ENCODE peak calls at places on chromosomes 1 and 21, in nine cellular contexts. One of them, this sample, is unnamed.

GRCh38 chr1:21559788-21560567 is 50.8 kb downstream of the ALPL start:
- DNase-seq in neural crest cell: no peak
- DNase-seq in cardiac fibroblast: no peak
- DNase-seq in A549: no peak
- DNase-seq in natural killer cell: no peak
- DNase-seq in CD4-positive, alpha-beta T cell: no peak
- DNase-seq in AG04450: no peak
- DNase-seq in Calu3: no peak
- DNase-seq in left ventricle myocardium inferior: no peak
- DNase-seq in this sample: no peak

GRCh38 chr1:89149229-89149628 is 23.3 kb upstream of the GBP2 start:
- DNase-seq in neural crest cell: no peak
- DNase-seq in cardiac fibroblast: peak
- DNase-seq in A549: peak
- DNase-seq in natural killer cell: no peak
- DNase-seq in CD4-positive, alpha-beta T cell: no peak
- DNase-seq in AG04450: peak
- DNase-seq in Calu3: peak
- DNase-seq in left ventricle myocardium inferior: peak
- DNase-seq in this sample: no peak

GRCh38 chr21:42030311-42030710 is 20.2 kb upstream of the ZBTB21 start:
- DNase-seq in neural crest cell: no peak
- DNase-seq in cardiac fibroblast: no peak
- DNase-seq in A549: no peak
- DNase-seq in natural killer cell: no peak
- DNase-seq in CD4-positive, alpha-beta T cell: no peak
- DNase-seq in AG04450: no peak
- DNase-seq in Calu3: no peak
- DNase-seq in left ventricle myocardium inferior: no peak
- DNase-seq in this sample: no peak

GRCh38 chr1:163565171-163565570 is 243.4 kb downstream of the NUF2 start:
- DNase-seq in neural crest cell: no peak
- DNase-seq in cardiac fibroblast: no peak
- DNase-seq in A549: no peak
- DNase-seq in natural killer cell: no peak
- DNase-seq in CD4-positive, alpha-beta T cell: no peak
- DNase-seq in AG04450: no peak
- DNase-seq in Calu3: no peak
- DNase-seq in left ventricle myocardium inferior: no peak
- DNase-seq in this sample: no peak

GRCh38 chr1:110846861-110847260 is 26.1 kb upstream of the CD53 start:
- DNase-seq in neural crest cell: no peak
- DNase-seq in cardiac fibroblast: no peak
- DNase-seq in A549: no peak
- DNase-seq in natural killer cell: no peak
- DNase-seq in CD4-positive, alpha-beta T cell: no peak
- DNase-seq in AG04450: no peak
- DNase-seq in Calu3: no peak
- DNase-seq in left ventricle myocardium inferior: no peak
- DNase-seq in this sample: no peak

GRCh38 chr1:212608956-212609700 is 567 bp downstream of the ATF3 start:
- DNase-seq in neural crest cell: peak
- DNase-seq in cardiac fibroblast: peak
- DNase-seq in A549: no peak
- DNase-seq in natural killer cell: peak
- DNase-seq in CD4-positive, alpha-beta T cell: peak
- DNase-seq in AG04450: no peak
- DNase-seq in Calu3: peak
- DNase-seq in left ventricle myocardium inferior: peak
- DNase-seq in this sample: peak

GRCh38 chr1:980602-981395 is 1.1 kb downstream of the PERM1 start:
- DNase-seq in neural crest cell: no peak
- DNase-seq in cardiac fibroblast: no peak
- DNase-seq in A549: no peak
- DNase-seq in natural killer cell: no peak
- DNase-seq in CD4-positive, alpha-beta T cell: no peak
- DNase-seq in AG04450: no peak
- DNase-seq in Calu3: no peak
- DNase-seq in left ventricle myocardium inferior: peak
- DNase-seq in this sample: no peak

GRCh38 chr1:230169454-230170152 is 102.6 kb downstream of the GALNT2 start:
- DNase-seq in neural crest cell: no peak
- DNase-seq in cardiac fibroblast: no peak
- DNase-seq in A549: no peak
- DNase-seq in natural killer cell: no peak
- DNase-seq in CD4-positive, alpha-beta T cell: no peak
- DNase-seq in AG04450: no peak
- DNase-seq in Calu3: peak
- DNase-seq in left ventricle myocardium inferior: no peak
- DNase-seq in this sample: no peak

GRCh38 chr1:207423560-207424292 is 30.4 kb upstream of the CR2 start:
- DNase-seq in neural crest cell: no peak
- DNase-seq in cardiac fibroblast: no peak
- DNase-seq in A549: no peak
- DNase-seq in natural killer cell: no peak
- DNase-seq in CD4-positive, alpha-beta T cell: no peak
- DNase-seq in AG04450: no peak
- DNase-seq in Calu3: peak
- DNase-seq in left ventricle myocardium inferior: no peak
- DNase-seq in this sample: no peak

GRCh38 chr1:226549094-226549936 is 751 bp downstream of the STUM start:
- DNase-seq in neural crest cell: no peak
- DNase-seq in cardiac fibroblast: no peak
- DNase-seq in A549: no peak
- DNase-seq in natural killer cell: no peak
- DNase-seq in CD4-positive, alpha-beta T cell: no peak
- DNase-seq in AG04450: no peak
- DNase-seq in Calu3: no peak
- DNase-seq in left ventricle myocardium inferior: no peak
- DNase-seq in this sample: no peak

GRCh38 chr1:66331641-66332523 is 202.1 kb upstream of the SGIP1 start:
- DNase-seq in neural crest cell: peak
- DNase-seq in cardiac fibroblast: peak
- DNase-seq in A549: peak
- DNase-seq in natural killer cell: peak
- DNase-seq in CD4-positive, alpha-beta T cell: peak
- DNase-seq in AG04450: peak
- DNase-seq in Calu3: peak
- DNase-seq in left ventricle myocardium inferior: peak
- DNase-seq in this sample: no peak

GRCh38 chr1:66334311-66334710 is 199.6 kb upstream of the SGIP1 start:
- DNase-seq in neural crest cell: no peak
- DNase-seq in cardiac fibroblast: no peak
- DNase-seq in A549: no peak
- DNase-seq in natural killer cell: no peak
- DNase-seq in CD4-positive, alpha-beta T cell: no peak
- DNase-seq in AG04450: no peak
- DNase-seq in Calu3: no peak
- DNase-seq in left ventricle myocardium inferior: no peak
- DNase-seq in this sample: no peak

GRCh38 chr1:66335125-66335524 is 198.8 kb upstream of the SGIP1 start:
- DNase-seq in neural crest cell: no peak
- DNase-seq in cardiac fibroblast: no peak
- DNase-seq in A549: no peak
- DNase-seq in natural killer cell: no peak
- DNase-seq in CD4-positive, alpha-beta T cell: no peak
- DNase-seq in AG04450: no peak
- DNase-seq in Calu3: no peak
- DNase-seq in left ventricle myocardium inferior: no peak
- DNase-seq in this sample: no peak

GRCh38 chr1:66332524-66332853 is 201.5 kb upstream of the SGIP1 start:
- DNase-seq in neural crest cell: no peak
- DNase-seq in cardiac fibroblast: no peak
- DNase-seq in A549: no peak
- DNase-seq in natural killer cell: no peak
- DNase-seq in CD4-positive, alpha-beta T cell: no peak
- DNase-seq in AG04450: no peak
- DNase-seq in Calu3: no peak
- DNase-seq in left ventricle myocardium inferior: no peak
- DNase-seq in this sample: no peak

GRCh38 chr1:66333463-66334232 is 200.3 kb upstream of the SGIP1 start:
- DNase-seq in neural crest cell: no peak
- DNase-seq in cardiac fibroblast: peak
- DNase-seq in A549: no peak
- DNase-seq in natural killer cell: no peak
- DNase-seq in CD4-positive, alpha-beta T cell: no peak
- DNase-seq in AG04450: no peak
- DNase-seq in Calu3: no peak
- DNase-seq in left ventricle myocardium inferior: peak
- DNase-seq in this sample: no peak
- TF ChIP-seq CTCF in neural crest cell: no peak
- TF ChIP-seq CTCF in cardiac fibroblast: no peak
- TF ChIP-seq CTCF in A549: no peak
- TF ChIP-seq CTCF in natural killer cell: no peak
- TF ChIP-seq CTCF in CD4-positive, alpha-beta T cell: no peak
- TF ChIP-seq CTCF in AG04450: no peak
- TF ChIP-seq CTCF in Calu3: no peak
- TF ChIP-seq CTCF in left ventricle myocardium inferior: no peak
- TF ChIP-seq CTCF in this sample: no peak

GRCh38 chr1:151289991-151290708 is 8.1 kb downstream of the ZNF687 start:
- DNase-seq in neural crest cell: no peak
- DNase-seq in cardiac fibroblast: no peak
- DNase-seq in A549: no peak
- DNase-seq in natural killer cell: no peak
- DNase-seq in CD4-positive, alpha-beta T cell: no peak
- DNase-seq in AG04450: no peak
- DNase-seq in Calu3: no peak
- DNase-seq in left ventricle myocardium inferior: no peak
- DNase-seq in this sample: no peak

GRCh38 chr1:151290709-151291303 is 8.7 kb downstream of the ZNF687 start:
- DNase-seq in neural crest cell: no peak
- DNase-seq in cardiac fibroblast: no peak
- DNase-seq in A549: no peak
- DNase-seq in natural killer cell: peak
- DNase-seq in CD4-positive, alpha-beta T cell: no peak
- DNase-seq in AG04450: no peak
- DNase-seq in Calu3: no peak
- DNase-seq in left ventricle myocardium inferior: no peak
- DNase-seq in this sample: no peak

GRCh38 chr1:151293093-151293492 is 11.0 kb downstream of the ZNF687 start:
- DNase-seq in neural crest cell: no peak
- DNase-seq in cardiac fibroblast: no peak
- DNase-seq in A549: no peak
- DNase-seq in natural killer cell: no peak
- DNase-seq in CD4-positive, alpha-beta T cell: no peak
- DNase-seq in AG04450: no peak
- DNase-seq in Calu3: no peak
- DNase-seq in left ventricle myocardium inferior: no peak
- DNase-seq in this sample: no peak

GRCh38 chr1:151294748-151295462 is 12.8 kb downstream of the ZNF687 start:
- DNase-seq in neural crest cell: no peak
- DNase-seq in cardiac fibroblast: no peak
- DNase-seq in A549: no peak
- DNase-seq in natural killer cell: no peak
- DNase-seq in CD4-positive, alpha-beta T cell: no peak
- DNase-seq in AG04450: no peak
- DNase-seq in Calu3: no peak
- DNase-seq in left ventricle myocardium inferior: no peak
- DNase-seq in this sample: no peak

DNA sequence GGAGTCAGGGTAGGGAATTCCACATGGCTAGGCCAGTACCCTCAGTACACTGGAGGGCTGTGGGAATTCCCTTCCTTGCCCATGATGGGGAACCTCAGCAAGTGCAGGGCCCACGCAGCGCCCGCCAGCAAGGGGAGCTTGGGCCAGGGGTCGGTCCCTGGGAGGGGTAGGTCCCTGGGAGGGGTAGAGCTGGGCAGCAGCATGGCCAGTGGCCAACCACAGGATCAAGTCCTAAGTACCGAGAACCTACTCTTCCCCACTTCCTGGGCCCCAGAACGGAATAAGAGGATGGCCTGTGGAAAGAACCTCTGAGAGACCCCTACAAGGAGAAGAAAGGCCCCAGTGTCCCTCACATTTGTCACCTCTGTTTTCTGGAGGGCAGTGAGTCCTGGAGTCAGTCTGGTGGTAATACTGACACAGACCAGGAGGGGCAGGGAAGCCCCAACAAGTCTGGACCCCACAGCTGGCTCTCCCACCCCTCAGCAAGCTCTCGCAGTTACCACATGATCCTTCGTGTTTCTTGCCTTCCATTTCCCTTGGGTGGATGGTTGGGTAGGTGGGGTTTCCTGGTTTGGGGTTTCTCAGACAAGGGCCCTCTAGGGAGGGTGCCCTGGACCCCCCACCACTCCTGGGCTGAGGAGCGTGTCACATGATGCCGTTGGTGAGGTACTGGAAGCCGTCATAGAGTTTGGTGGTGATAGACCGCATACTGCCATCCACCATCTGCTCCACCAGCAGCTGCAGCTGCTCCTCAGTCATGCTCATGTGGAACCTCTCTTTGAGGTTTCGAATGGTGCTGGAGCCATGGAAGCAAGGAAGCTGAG is 10.3 kb downstream of the ZNF687 start:
- DNase-seq in neural crest cell: no peak
- DNase-seq in cardiac fibroblast: no peak
- DNase-seq in A549: no peak
- DNase-seq in natural killer cell: peak
- DNase-seq in CD4-positive, alpha-beta T cell: no peak
- DNase-seq in AG04450: no peak
- DNase-seq in Calu3: no peak
- DNase-seq in left ventricle myocardium inferior: no peak
- DNase-seq in this sample: peak
- TF ChIP-seq CTCF in neural crest cell: no peak
- TF ChIP-seq CTCF in cardiac fibroblast: peak
- TF ChIP-seq CTCF in A549: no peak
- TF ChIP-seq CTCF in natural killer cell: no peak
- TF ChIP-seq CTCF in CD4-positive, alpha-beta T cell: no peak
- TF ChIP-seq CTCF in AG04450: no peak
- TF ChIP-seq CTCF in Calu3: no peak
- TF ChIP-seq CTCF in left ventricle myocardium inferior: no peak
- TF ChIP-seq CTCF in this sample: no peak

GRCh38 chr1:109740615-109741373 is at the start of gene GSTM3:
- DNase-seq in neural crest cell: no peak
- DNase-seq in cardiac fibroblast: no peak
- DNase-seq in A549: no peak
- DNase-seq in natural killer cell: no peak
- DNase-seq in CD4-positive, alpha-beta T cell: no peak
- DNase-seq in AG04450: no peak
- DNase-seq in Calu3: no peak
- DNase-seq in left ventricle myocardium inferior: no peak
- DNase-seq in this sample: no peak
- TF ChIP-seq CTCF in neural crest cell: no peak
- TF ChIP-seq CTCF in cardiac fibroblast: no peak
- TF ChIP-seq CTCF in A549: no peak
- TF ChIP-seq CTCF in natural killer cell: no peak
- TF ChIP-seq CTCF in CD4-positive, alpha-beta T cell: no peak
- TF ChIP-seq CTCF in AG04450: no peak
- TF ChIP-seq CTCF in Calu3: no peak
- TF ChIP-seq CTCF in left ventricle myocardium inferior: no peak
- TF ChIP-seq CTCF in this sample: no peak

DNA sequence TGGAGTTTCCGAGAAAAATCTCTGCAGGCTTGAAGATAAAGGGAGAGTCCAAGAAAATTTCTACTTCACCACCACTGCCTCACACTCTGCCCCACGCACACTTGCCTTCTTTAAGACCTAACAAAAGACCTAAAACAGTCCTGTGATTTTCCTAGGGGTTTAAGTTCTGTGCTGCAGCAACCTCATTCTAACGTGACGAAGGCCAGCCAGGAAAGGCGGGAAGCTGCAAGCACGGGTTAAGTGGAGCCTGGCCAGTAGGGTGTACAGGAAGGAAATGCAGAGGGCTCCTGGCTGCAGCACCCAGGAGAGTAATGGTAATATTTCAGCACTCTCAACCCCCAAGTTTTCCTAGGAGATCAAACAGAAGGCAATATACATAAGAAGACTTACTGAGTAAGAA is 1.5 kb downstream of the SPATA6 start:
- DNase-seq in neural crest cell: no peak
- DNase-seq in cardiac fibroblast: peak
- DNase-seq in A549: no peak
- DNase-seq in natural killer cell: no peak
- DNase-seq in CD4-positive, alpha-beta T cell: no peak
- DNase-seq in AG04450: no peak
- DNase-seq in Calu3: peak
- DNase-seq in left ventricle myocardium inferior: peak
- DNase-seq in this sample: no peak
- TF ChIP-seq CTCF in neural crest cell: no peak
- TF ChIP-seq CTCF in cardiac fibroblast: no peak
- TF ChIP-seq CTCF in A549: no peak
- TF ChIP-seq CTCF in natural killer cell: no peak
- TF ChIP-seq CTCF in CD4-positive, alpha-beta T cell: no peak
- TF ChIP-seq CTCF in AG04450: peak
- TF ChIP-seq CTCF in Calu3: no peak
- TF ChIP-seq CTCF in left ventricle myocardium inferior: no peak
- TF ChIP-seq CTCF in this sample: no peak